ENCODE peak calls at places on chromosomes 2 and 18, in nine cellular contexts. One of them, this sample, is unnamed.

GRCh38 chr2:186306754-186307153 is 179.3 kb upstream of the ZC3H15 start:
- DNase-seq in adrenal gland: no peak
- DNase-seq in right atrium auricular region: no peak
- DNase-seq in lower leg skin: no peak
- DNase-seq in psoas muscle: no peak
- DNase-seq in PC-9: no peak
- DNase-seq in cardiac fibroblast: no peak
- DNase-seq in dorsolateral prefrontal cortex: no peak
- DNase-seq in brain microvascular endothelial cell: no peak
- DNase-seq in this sample: no peak

GRCh38 chr2:202378661-202379338 is 2.7 kb downstream of the BMPR2 start:
- DNase-seq in dorsolateral prefrontal cortex: no peak
- DNase-seq in lower leg skin: no peak
- DNase-seq in adrenal gland: no peak
- DNase-seq in right atrium auricular region: no peak
- DNase-seq in psoas muscle: no peak
- DNase-seq in cardiac fibroblast: no peak
- DNase-seq in PC-9: no peak
- DNase-seq in brain microvascular endothelial cell: no peak
- DNase-seq in this sample: no peak

GRCh38 chr2:237696471-237696870 is 69.1 kb downstream of the LRRFIP1 start:
- DNase-seq in brain microvascular endothelial cell: no peak
- DNase-seq in cardiac fibroblast: no peak
- DNase-seq in psoas muscle: no peak
- DNase-seq in adrenal gland: no peak
- DNase-seq in lower leg skin: no peak
- DNase-seq in right atrium auricular region: no peak
- DNase-seq in dorsolateral prefrontal cortex: no peak
- DNase-seq in PC-9: no peak
- DNase-seq in this sample: no peak

GRCh38 chr18:54647176-54647575 is 56.1 kb downstream of the DYNAP start:
- DNase-seq in brain microvascular endothelial cell: peak; percentile 5
- DNase-seq in cardiac fibroblast: peak; percentile 47
- DNase-seq in right atrium auricular region: no peak
- DNase-seq in dorsolateral prefrontal cortex: no peak
- DNase-seq in adrenal gland: no peak
- DNase-seq in lower leg skin: no peak
- DNase-seq in PC-9: no peak
- DNase-seq in psoas muscle: no peak
- DNase-seq in this sample: peak; percentile 22

GRCh38 chr18:62904396-62905285 is 189.3 kb downstream of the PHLPP1 start:
- DNase-seq in lower leg skin: no peak
- DNase-seq in brain microvascular endothelial cell: no peak
- DNase-seq in PC-9: peak; percentile 54
- DNase-seq in cardiac fibroblast: no peak
- DNase-seq in psoas muscle: no peak
- DNase-seq in right atrium auricular region: no peak
- DNase-seq in dorsolateral prefrontal cortex: no peak
- DNase-seq in adrenal gland: no peak
- DNase-seq in this sample: no peak

GRCh38 chr2:7118606-7119503 is 201.6 kb downstream of the RNF144A start:
- DNase-seq in dorsolateral prefrontal cortex: peak; percentile 65
- DNase-seq in cardiac fibroblast: peak; percentile 22
- DNase-seq in adrenal gland: no peak
- DNase-seq in right atrium auricular region: no peak
- DNase-seq in PC-9: no peak
- DNase-seq in brain microvascular endothelial cell: peak; percentile 47
- DNase-seq in lower leg skin: no peak
- DNase-seq in psoas muscle: no peak
- DNase-seq in this sample: peak; percentile 17

GRCh38 chr2:15112216-15112615 is 448.9 kb downstream of the NBAS start:
- DNase-seq in dorsolateral prefrontal cortex: no peak
- DNase-seq in right atrium auricular region: no peak
- DNase-seq in adrenal gland: no peak
- DNase-seq in PC-9: no peak
- DNase-seq in psoas muscle: no peak
- DNase-seq in cardiac fibroblast: peak; percentile 48
- DNase-seq in brain microvascular endothelial cell: no peak
- DNase-seq in lower leg skin: no peak
- DNase-seq in this sample: peak; percentile 51

GRCh38 chr2:48600917-48601316 is 16.7 kb upstream of the GTF2A1L start:
- DNase-seq in psoas muscle: no peak
- DNase-seq in cardiac fibroblast: peak; percentile 88
- DNase-seq in dorsolateral prefrontal cortex: no peak
- DNase-seq in adrenal gland: no peak
- DNase-seq in lower leg skin: no peak
- DNase-seq in PC-9: no peak
- DNase-seq in brain microvascular endothelial cell: peak; percentile 55
- DNase-seq in right atrium auricular region: no peak
- DNase-seq in this sample: peak; percentile 93

GRCh38 chr2:50746526-50746925 is 285.4 kb downstream of the NRXN1 start:
- DNase-seq in dorsolateral prefrontal cortex: no peak
- DNase-seq in PC-9: no peak
- DNase-seq in psoas muscle: no peak
- DNase-seq in right atrium auricular region: no peak
- DNase-seq in lower leg skin: no peak
- DNase-seq in adrenal gland: no peak
- DNase-seq in cardiac fibroblast: peak; percentile 34
- DNase-seq in brain microvascular endothelial cell: peak; percentile 49
- DNase-seq in this sample: peak; percentile 2

GRCh38 chr2:71554028-71554705 is 100.8 kb downstream of the DYSF start:
- DNase-seq in psoas muscle: no peak
- DNase-seq in lower leg skin: no peak
- DNase-seq in cardiac fibroblast: no peak
- DNase-seq in PC-9: no peak
- DNase-seq in dorsolateral prefrontal cortex: no peak
- DNase-seq in adrenal gland: no peak
- DNase-seq in right atrium auricular region: no peak
- DNase-seq in brain microvascular endothelial cell: no peak
- DNase-seq in this sample: no peak

GRCh38 chr2:167940745-167941507 is 306.5 kb downstream of the STK39 start:
- DNase-seq in cardiac fibroblast: no peak
- DNase-seq in PC-9: no peak
- DNase-seq in dorsolateral prefrontal cortex: no peak
- DNase-seq in lower leg skin: no peak
- DNase-seq in right atrium auricular region: no peak
- DNase-seq in adrenal gland: no peak
- DNase-seq in brain microvascular endothelial cell: no peak
- DNase-seq in psoas muscle: no peak
- DNase-seq in this sample: no peak

GRCh38 chr2:169469952-169470572 is 9.2 kb upstream of the BBS5 start:
- DNase-seq in lower leg skin: no peak
- DNase-seq in dorsolateral prefrontal cortex: no peak
- DNase-seq in psoas muscle: no peak
- DNase-seq in brain microvascular endothelial cell: no peak
- DNase-seq in right atrium auricular region: no peak
- DNase-seq in adrenal gland: no peak
- DNase-seq in PC-9: no peak
- DNase-seq in cardiac fibroblast: no peak
- DNase-seq in this sample: no peak

GRCh38 chr2:105337122-105338019 is at the start of gene C2orf49:
- DNase-seq in psoas muscle: peak; percentile 90
- DNase-seq in PC-9: peak; percentile 63
- DNase-seq in adrenal gland: peak; percentile 87
- DNase-seq in cardiac fibroblast: peak; percentile 85
- DNase-seq in brain microvascular endothelial cell: peak; percentile 80
- DNase-seq in lower leg skin: peak; percentile 81
- DNase-seq in dorsolateral prefrontal cortex: peak; percentile 88
- DNase-seq in right atrium auricular region: peak; percentile 88
- DNase-seq in this sample: peak; percentile 80

GRCh38 chr2:46814160-46814559 is 101.4 kb downstream of the MCFD2 start:
- DNase-seq in brain microvascular endothelial cell: peak; percentile 68
- DNase-seq in cardiac fibroblast: peak; percentile 84
- DNase-seq in right atrium auricular region: peak; percentile 89
- DNase-seq in lower leg skin: peak; percentile 59
- DNase-seq in dorsolateral prefrontal cortex: no peak
- DNase-seq in adrenal gland: peak; percentile 77
- DNase-seq in PC-9: no peak
- DNase-seq in psoas muscle: peak; percentile 69
- DNase-seq in this sample: peak; percentile 83

GRCh38 chr18:37176307-37176934 is 347.5 kb downstream of the KIAA1328 start:
- DNase-seq in cardiac fibroblast: no peak
- DNase-seq in adrenal gland: no peak
- DNase-seq in PC-9: peak; percentile 62
- DNase-seq in brain microvascular endothelial cell: no peak
- DNase-seq in lower leg skin: no peak
- DNase-seq in dorsolateral prefrontal cortex: no peak
- DNase-seq in right atrium auricular region: no peak
- DNase-seq in psoas muscle: no peak
- DNase-seq in this sample: no peak

GRCh38 chr18:5058768-5059539 is 138.1 kb downstream of the AKAIN1 start:
- DNase-seq in right atrium auricular region: no peak
- DNase-seq in brain microvascular endothelial cell: no peak
- DNase-seq in lower leg skin: no peak
- DNase-seq in cardiac fibroblast: no peak
- DNase-seq in psoas muscle: no peak
- DNase-seq in adrenal gland: no peak
- DNase-seq in PC-9: no peak
- DNase-seq in dorsolateral prefrontal cortex: no peak
- DNase-seq in this sample: peak; percentile 4

GRCh38 chr2:70726186-70726585 is 41.8 kb downstream of the ADD2 start:
- DNase-seq in cardiac fibroblast: no peak
- DNase-seq in lower leg skin: no peak
- DNase-seq in right atrium auricular region: peak; percentile 11
- DNase-seq in brain microvascular endothelial cell: no peak
- DNase-seq in psoas muscle: no peak
- DNase-seq in dorsolateral prefrontal cortex: no peak
- DNase-seq in adrenal gland: no peak
- DNase-seq in PC-9: no peak
- DNase-seq in this sample: no peak

GRCh38 chr18:6056171-6056932 is 161.0 kb upstream of the TMEM200C start:
- DNase-seq in psoas muscle: no peak
- DNase-seq in right atrium auricular region: no peak
- DNase-seq in PC-9: no peak
- DNase-seq in adrenal gland: no peak
- DNase-seq in cardiac fibroblast: peak; percentile 71
- DNase-seq in dorsolateral prefrontal cortex: no peak
- DNase-seq in lower leg skin: no peak
- DNase-seq in brain microvascular endothelial cell: peak; percentile 62
- DNase-seq in this sample: peak; percentile 71

GRCh38 chr2:226615891-226616290 is 183.7 kb downstream of the IRS1 start:
- DNase-seq in psoas muscle: no peak
- DNase-seq in cardiac fibroblast: no peak
- DNase-seq in PC-9: no peak
- DNase-seq in dorsolateral prefrontal cortex: no peak
- DNase-seq in lower leg skin: no peak
- DNase-seq in right atrium auricular region: no peak
- DNase-seq in brain microvascular endothelial cell: no peak
- DNase-seq in adrenal gland: no peak
- DNase-seq in this sample: no peak

GRCh38 chr2:50687327-50687726 is 344.6 kb downstream of the NRXN1 start:
- DNase-seq in cardiac fibroblast: no peak
- DNase-seq in adrenal gland: no peak
- DNase-seq in PC-9: no peak
- DNase-seq in right atrium auricular region: no peak
- DNase-seq in brain microvascular endothelial cell: no peak
- DNase-seq in lower leg skin: no peak
- DNase-seq in dorsolateral prefrontal cortex: no peak
- DNase-seq in psoas muscle: no peak
- DNase-seq in this sample: no peak

GRCh38 chr2:100213595-100213994 is 71.2 kb upstream of the AFF3 start:
- DNase-seq in right atrium auricular region: no peak
- DNase-seq in dorsolateral prefrontal cortex: no peak
- DNase-seq in PC-9: no peak
- DNase-seq in lower leg skin: no peak
- DNase-seq in adrenal gland: no peak
- DNase-seq in psoas muscle: no peak
- DNase-seq in brain microvascular endothelial cell: no peak
- DNase-seq in cardiac fibroblast: no peak
- DNase-seq in this sample: no peak

GRCh38 chr18:30186245-30186644 is 856.3 kb downstream of the DSC3 start:
- DNase-seq in psoas muscle: no peak
- DNase-seq in dorsolateral prefrontal cortex: no peak
- DNase-seq in lower leg skin: no peak
- DNase-seq in cardiac fibroblast: no peak
- DNase-seq in adrenal gland: no peak
- DNase-seq in PC-9: no peak
- DNase-seq in brain microvascular endothelial cell: no peak
- DNase-seq in right atrium auricular region: no peak
- DNase-seq in this sample: no peak

DNA sequence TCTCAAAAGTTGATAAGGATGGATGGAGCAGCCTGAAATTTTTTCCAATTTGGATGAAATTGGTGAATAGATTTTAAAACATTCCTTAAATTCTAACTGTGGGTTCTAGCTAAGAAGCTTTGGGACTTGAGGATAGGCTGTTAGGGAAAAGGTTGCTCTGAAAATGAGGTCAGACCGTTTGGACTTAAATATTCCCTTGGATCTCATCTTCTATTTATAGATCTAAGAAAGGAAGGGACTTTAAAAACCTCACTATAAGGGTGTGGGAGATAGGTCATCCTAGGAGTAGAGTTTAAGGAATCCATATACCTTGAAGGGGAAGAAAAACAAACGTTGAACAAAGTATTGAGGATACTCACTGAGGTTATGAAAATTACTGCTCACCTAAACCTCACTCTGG is 17.4 kb upstream of the SNORC start:
- DNase-seq in brain microvascular endothelial cell: no peak
- DNase-seq in lower leg skin: no peak
- DNase-seq in adrenal gland: no peak
- DNase-seq in psoas muscle: no peak
- DNase-seq in dorsolateral prefrontal cortex: no peak
- DNase-seq in right atrium auricular region: no peak
- DNase-seq in PC-9: no peak
- DNase-seq in cardiac fibroblast: no peak
- DNase-seq in this sample: no peak
- TF ChIP-seq CTCF in brain microvascular endothelial cell: no peak
- TF ChIP-seq CTCF in lower leg skin: no peak
- TF ChIP-seq CTCF in adrenal gland: no peak
- TF ChIP-seq CTCF in psoas muscle: no peak
- TF ChIP-seq CTCF in dorsolateral prefrontal cortex: no peak
- TF ChIP-seq CTCF in right atrium auricular region: no peak
- TF ChIP-seq CTCF in PC-9: no peak
- TF ChIP-seq CTCF in cardiac fibroblast: no peak
- TF ChIP-seq CTCF in this sample: no peak

GRCh38 chr2:3536682-3537632 is 17.6 kb upstream of the ADI1 start:
- DNase-seq in dorsolateral prefrontal cortex: no peak
- DNase-seq in PC-9: no peak
- DNase-seq in right atrium auricular region: peak; percentile 72
- DNase-seq in psoas muscle: peak; percentile 55
- DNase-seq in cardiac fibroblast: peak; percentile 56
- DNase-seq in brain microvascular endothelial cell: peak; percentile 68
- DNase-seq in adrenal gland: peak; percentile 76
- DNase-seq in lower leg skin: no peak
- DNase-seq in this sample: peak; percentile 60
- H3K4me3 ChIP-seq in dorsolateral prefrontal cortex: peak overlapping the region; percentile 34
- H3K4me3 ChIP-seq in PC-9: peak overlapping the region; percentile 54
- H3K4me3 ChIP-seq in right atrium auricular region: peak overlapping the region; percentile 43
- H3K4me3 ChIP-seq in psoas muscle: peak overlapping the region; percentile 59
- H3K4me3 ChIP-seq in cardiac fibroblast: peak overlapping the region; percentile 51
- H3K4me3 ChIP-seq in brain microvascular endothelial cell: peak overlapping the region; percentile 56
- H3K4me3 ChIP-seq in adrenal gland: peak overlapping the region; percentile 36
- H3K4me3 ChIP-seq in lower leg skin: peak overlapping the region; percentile 3
- H3K4me3 ChIP-seq in this sample: peak overlapping the region; percentile 46

GRCh38 chr2:113228991-113229716 is 49.6 kb downstream of the PAX8 start:
- DNase-seq in cardiac fibroblast: no peak
- DNase-seq in brain microvascular endothelial cell: no peak
- DNase-seq in lower leg skin: no peak
- DNase-seq in right atrium auricular region: no peak
- DNase-seq in adrenal gland: no peak
- DNase-seq in psoas muscle: no peak
- DNase-seq in PC-9: no peak
- DNase-seq in dorsolateral prefrontal cortex: no peak
- DNase-seq in this sample: no peak
- TF ChIP-seq CTCF in cardiac fibroblast: no peak
- TF ChIP-seq CTCF in brain microvascular endothelial cell: peak; percentile 4
- TF ChIP-seq CTCF in lower leg skin: no peak
- TF ChIP-seq CTCF in right atrium auricular region: no peak
- TF ChIP-seq CTCF in adrenal gland: no peak
- TF ChIP-seq CTCF in psoas muscle: no peak
- TF ChIP-seq CTCF in PC-9: no peak
- TF ChIP-seq CTCF in dorsolateral prefrontal cortex: no peak
- TF ChIP-seq CTCF in this sample: no peak

GRCh38 chr2:235693279-235693678 is 199.4 kb downstream of the AGAP1 start:
- DNase-seq in lower leg skin: no peak
- DNase-seq in dorsolateral prefrontal cortex: peak; percentile 22
- DNase-seq in psoas muscle: no peak
- DNase-seq in adrenal gland: no peak
- DNase-seq in right atrium auricular region: no peak
- DNase-seq in cardiac fibroblast: no peak
- DNase-seq in brain microvascular endothelial cell: no peak
- DNase-seq in PC-9: no peak
- DNase-seq in this sample: no peak
- H3K4me3 ChIP-seq in lower leg skin: no peak overlapping the region
- H3K4me3 ChIP-seq in dorsolateral prefrontal cortex: no peak overlapping the region
- H3K4me3 ChIP-seq in psoas muscle: no peak overlapping the region
- H3K4me3 ChIP-seq in adrenal gland: no peak overlapping the region
- H3K4me3 ChIP-seq in right atrium auricular region: no peak overlapping the region
- H3K4me3 ChIP-seq in cardiac fibroblast: no peak overlapping the region
- H3K4me3 ChIP-seq in brain microvascular endothelial cell: no peak overlapping the region
- H3K4me3 ChIP-seq in PC-9: no peak overlapping the region
- H3K4me3 ChIP-seq in this sample: no peak overlapping the region

This sample was measured in fibroblast of mammary gland.